ENCODE peak calls at places on chromosomes 3 and 15, in nine cellular contexts. One of them, this sample, is unnamed.

GRCh38 chr15:31556494-31557150 is 230.0 kb downstream of the KLF13 start:
- DNase-seq in SJSA1: no peak
- DNase-seq in psoas muscle: no peak
- DNase-seq in uterus: no peak
- DNase-seq in CD4-positive, alpha-beta T cell: no peak
- DNase-seq in caudate nucleus: no peak
- DNase-seq in neural progenitor cell: no peak
- DNase-seq in HCT116: no peak
- DNase-seq in breast epithelium: no peak
- DNase-seq in this sample: no peak

GRCh38 chr15:62962101-62962995 is 80.2 kb upstream of the TPM1 start:
- DNase-seq in SJSA1: no peak
- DNase-seq in psoas muscle: no peak
- DNase-seq in uterus: no peak
- DNase-seq in CD4-positive, alpha-beta T cell: no peak
- DNase-seq in caudate nucleus: no peak
- DNase-seq in neural progenitor cell: no peak
- DNase-seq in HCT116: no peak
- DNase-seq in breast epithelium: no peak
- DNase-seq in this sample: no peak

GRCh38 chr3:14913926-14914776 is 33.2 kb upstream of the NR2C2 start:
- DNase-seq in SJSA1: no peak
- DNase-seq in psoas muscle: no peak
- DNase-seq in uterus: no peak
- DNase-seq in CD4-positive, alpha-beta T cell: no peak
- DNase-seq in caudate nucleus: no peak
- DNase-seq in neural progenitor cell: peak; percentile 54
- DNase-seq in HCT116: no peak
- DNase-seq in breast epithelium: no peak
- DNase-seq in this sample: no peak

GRCh38 chr15:101126618-101127502 is 125.0 kb downstream of the CHSY1 start:
- DNase-seq in SJSA1: peak; percentile 64
- DNase-seq in psoas muscle: no peak
- DNase-seq in uterus: no peak
- DNase-seq in CD4-positive, alpha-beta T cell: peak; percentile 44
- DNase-seq in caudate nucleus: no peak
- DNase-seq in neural progenitor cell: peak; percentile 53
- DNase-seq in HCT116: no peak
- DNase-seq in breast epithelium: no peak
- DNase-seq in this sample: no peak

GRCh38 chr3:128736598-128736997 is 10.6 kb downstream of the RAB7A start:
- DNase-seq in SJSA1: no peak
- DNase-seq in psoas muscle: no peak
- DNase-seq in uterus: no peak
- DNase-seq in CD4-positive, alpha-beta T cell: no peak
- DNase-seq in caudate nucleus: no peak
- DNase-seq in neural progenitor cell: no peak
- DNase-seq in HCT116: no peak
- DNase-seq in breast epithelium: no peak
- DNase-seq in this sample: peak; percentile 10

GRCh38 chr3:85571835-85572234 is 613.0 kb downstream of the CADM2 start:
- DNase-seq in SJSA1: no peak
- DNase-seq in psoas muscle: peak; percentile 59
- DNase-seq in uterus: no peak
- DNase-seq in CD4-positive, alpha-beta T cell: no peak
- DNase-seq in caudate nucleus: no peak
- DNase-seq in neural progenitor cell: no peak
- DNase-seq in HCT116: no peak
- DNase-seq in breast epithelium: no peak
- DNase-seq in this sample: no peak

GRCh38 chr3:159186581-159186980 is 384.7 kb downstream of the MFSD1 start:
- DNase-seq in SJSA1: no peak
- DNase-seq in psoas muscle: no peak
- DNase-seq in uterus: no peak
- DNase-seq in CD4-positive, alpha-beta T cell: no peak
- DNase-seq in caudate nucleus: no peak
- DNase-seq in neural progenitor cell: no peak
- DNase-seq in HCT116: no peak
- DNase-seq in breast epithelium: no peak
- DNase-seq in this sample: no peak

GRCh38 chr3:9649791-9650521 is 651 bp downstream of the MTMR14 start:
- DNase-seq in SJSA1: no peak
- DNase-seq in psoas muscle: no peak
- DNase-seq in uterus: no peak
- DNase-seq in CD4-positive, alpha-beta T cell: no peak
- DNase-seq in caudate nucleus: no peak
- DNase-seq in neural progenitor cell: peak; percentile 1
- DNase-seq in HCT116: no peak
- DNase-seq in breast epithelium: no peak
- DNase-seq in this sample: no peak

GRCh38 chr3:160801386-160802118 is 45.5 kb downstream of the PPM1L start:
- DNase-seq in SJSA1: no peak
- DNase-seq in psoas muscle: peak; percentile 77
- DNase-seq in uterus: peak; percentile 24
- DNase-seq in CD4-positive, alpha-beta T cell: no peak
- DNase-seq in caudate nucleus: no peak
- DNase-seq in neural progenitor cell: no peak
- DNase-seq in HCT116: no peak
- DNase-seq in breast epithelium: no peak
- DNase-seq in this sample: no peak

GRCh38 chr3:185069583-185070030 is 83.3 kb downstream of the C3orf70 start:
- DNase-seq in SJSA1: no peak
- DNase-seq in psoas muscle: no peak
- DNase-seq in uterus: no peak
- DNase-seq in CD4-positive, alpha-beta T cell: no peak
- DNase-seq in caudate nucleus: no peak
- DNase-seq in neural progenitor cell: peak; percentile 80
- DNase-seq in HCT116: no peak
- DNase-seq in breast epithelium: no peak
- DNase-seq in this sample: no peak

GRCh38 chr3:32455609-32456428 is 46.8 kb downstream of the CMTM6 start:
- DNase-seq in SJSA1: no peak
- DNase-seq in psoas muscle: no peak
- DNase-seq in uterus: no peak
- DNase-seq in CD4-positive, alpha-beta T cell: no peak
- DNase-seq in caudate nucleus: no peak
- DNase-seq in neural progenitor cell: no peak
- DNase-seq in HCT116: no peak
- DNase-seq in breast epithelium: no peak
- DNase-seq in this sample: no peak

GRCh38 chr15:80072285-80072684 is 12.8 kb downstream of the ZFAND6 start:
- DNase-seq in SJSA1: peak; percentile 84
- DNase-seq in psoas muscle: no peak
- DNase-seq in uterus: no peak
- DNase-seq in CD4-positive, alpha-beta T cell: no peak
- DNase-seq in caudate nucleus: no peak
- DNase-seq in neural progenitor cell: peak; percentile 82
- DNase-seq in HCT116: peak; percentile 87
- DNase-seq in breast epithelium: no peak
- DNase-seq in this sample: peak; percentile 69

GRCh38 chr3:87126321-87126720 is 100.8 kb upstream of the CHMP2B start:
- DNase-seq in SJSA1: no peak
- DNase-seq in psoas muscle: no peak
- DNase-seq in uterus: no peak
- DNase-seq in CD4-positive, alpha-beta T cell: no peak
- DNase-seq in caudate nucleus: no peak
- DNase-seq in neural progenitor cell: no peak
- DNase-seq in HCT116: no peak
- DNase-seq in breast epithelium: no peak
- DNase-seq in this sample: no peak

GRCh38 chr15:69591905-69592508 is 139.4 kb downstream of the RPLP1 start:
- DNase-seq in SJSA1: no peak
- DNase-seq in psoas muscle: no peak
- DNase-seq in uterus: no peak
- DNase-seq in CD4-positive, alpha-beta T cell: no peak
- DNase-seq in caudate nucleus: no peak
- DNase-seq in neural progenitor cell: no peak
- DNase-seq in HCT116: no peak
- DNase-seq in breast epithelium: no peak
- DNase-seq in this sample: peak; percentile 77

GRCh38 chr3:24493951-24494615 is 567 bp downstream of the THRB start:
- DNase-seq in SJSA1: peak; percentile 57
- DNase-seq in psoas muscle: peak; percentile 94
- DNase-seq in uterus: peak; percentile 60
- DNase-seq in CD4-positive, alpha-beta T cell: no peak
- DNase-seq in caudate nucleus: peak; percentile 2
- DNase-seq in neural progenitor cell: peak; percentile 53
- DNase-seq in HCT116: no peak
- DNase-seq in breast epithelium: peak; percentile 80
- DNase-seq in this sample: no peak
- H3K27ac ChIP-seq in SJSA1: peak overlapping the region; percentile 57
- H3K27ac ChIP-seq in psoas muscle: peak overlapping the region; percentile 96
- H3K27ac ChIP-seq in uterus: peak overlapping the region; percentile 87
- H3K27ac ChIP-seq in CD4-positive, alpha-beta T cell: no peak overlapping the region
- H3K27ac ChIP-seq in caudate nucleus: peak overlapping the region; percentile 83
- H3K27ac ChIP-seq in neural progenitor cell: no peak overlapping the region
- H3K27ac ChIP-seq in HCT116: peak overlapping the region; percentile 69
- H3K27ac ChIP-seq in breast epithelium: peak overlapping the region; percentile 98
- H3K27ac ChIP-seq in this sample: peak overlapping the region; percentile 95

DNA sequence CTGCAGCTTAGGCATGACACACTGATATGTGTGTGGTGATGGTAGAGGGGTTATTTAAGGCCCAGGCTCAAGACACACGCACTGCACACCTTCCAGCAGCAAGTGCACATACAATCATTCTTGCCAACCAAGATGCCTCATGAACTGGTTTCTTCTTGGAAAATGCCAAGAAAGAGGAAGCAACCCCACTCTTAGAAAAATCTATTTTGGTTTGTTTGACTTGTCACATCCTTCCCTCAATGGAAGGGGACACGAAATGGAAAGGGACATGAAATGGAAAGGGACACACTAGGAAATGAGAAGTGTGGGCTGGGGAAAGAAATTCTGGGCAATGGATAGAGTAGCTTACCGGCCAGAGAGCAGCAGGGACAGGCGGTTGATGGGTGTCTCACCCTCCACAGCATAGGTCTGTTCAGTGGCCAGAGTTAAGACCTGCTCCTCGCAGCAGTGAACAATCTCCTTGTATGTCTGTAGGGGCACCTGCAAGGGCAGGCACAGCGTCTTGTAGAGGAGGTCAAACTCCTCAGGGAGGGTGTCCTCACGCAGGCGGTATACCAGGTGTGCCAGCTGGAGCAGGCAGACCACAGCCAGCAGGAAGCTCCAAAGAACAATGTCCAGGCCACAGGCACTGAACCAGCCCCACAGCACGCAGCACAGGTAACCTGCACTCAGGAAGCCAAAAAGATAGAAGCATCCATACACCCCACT is 651 bp downstream of the POPDC2 start:
- DNase-seq in SJSA1: no peak
- DNase-seq in psoas muscle: peak; percentile 65
- DNase-seq in uterus: no peak
- DNase-seq in CD4-positive, alpha-beta T cell: no peak
- DNase-seq in caudate nucleus: no peak
- DNase-seq in neural progenitor cell: no peak
- DNase-seq in HCT116: no peak
- DNase-seq in breast epithelium: no peak
- DNase-seq in this sample: no peak
- H3K27ac ChIP-seq in SJSA1: no peak overlapping the region
- H3K27ac ChIP-seq in psoas muscle: peak overlapping the region; percentile 97
- H3K27ac ChIP-seq in uterus: peak overlapping the region; percentile 69
- H3K27ac ChIP-seq in CD4-positive, alpha-beta T cell: no peak overlapping the region
- H3K27ac ChIP-seq in caudate nucleus: peak overlapping the region; percentile 33
- H3K27ac ChIP-seq in neural progenitor cell: no peak overlapping the region
- H3K27ac ChIP-seq in HCT116: no peak overlapping the region
- H3K27ac ChIP-seq in breast epithelium: peak overlapping the region; percentile 80
- H3K27ac ChIP-seq in this sample: no peak overlapping the region

DNA sequence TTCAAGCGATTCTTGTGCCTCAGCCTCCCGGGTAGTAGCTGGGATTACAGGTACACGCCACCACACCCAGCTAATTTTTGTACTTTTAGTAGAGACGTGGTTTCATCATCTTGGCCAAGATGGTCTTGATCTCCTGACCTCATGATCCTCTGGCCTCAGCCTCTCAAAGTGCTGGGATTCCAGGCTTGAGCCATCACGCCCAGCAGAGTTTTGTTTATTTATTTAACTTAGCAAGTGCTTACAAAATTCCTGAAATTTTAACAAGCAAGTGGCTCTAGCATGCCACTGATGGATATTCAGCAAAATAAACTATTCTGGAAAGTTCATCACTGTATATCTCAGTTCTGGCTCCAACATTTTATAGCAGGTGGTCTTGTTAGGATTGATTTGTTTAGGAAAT is 585.9 kb downstream of the OTOL1 start:
- DNase-seq in SJSA1: no peak
- DNase-seq in psoas muscle: no peak
- DNase-seq in uterus: no peak
- DNase-seq in CD4-positive, alpha-beta T cell: no peak
- DNase-seq in caudate nucleus: no peak
- DNase-seq in neural progenitor cell: no peak
- DNase-seq in HCT116: no peak
- DNase-seq in breast epithelium: no peak
- DNase-seq in this sample: no peak
- H3K27ac ChIP-seq in SJSA1: no peak overlapping the region
- H3K27ac ChIP-seq in psoas muscle: no peak overlapping the region
- H3K27ac ChIP-seq in uterus: no peak overlapping the region
- H3K27ac ChIP-seq in CD4-positive, alpha-beta T cell: no peak overlapping the region
- H3K27ac ChIP-seq in caudate nucleus: no peak overlapping the region
- H3K27ac ChIP-seq in neural progenitor cell: no peak overlapping the region
- H3K27ac ChIP-seq in HCT116: no peak overlapping the region
- H3K27ac ChIP-seq in breast epithelium: no peak overlapping the region
- H3K27ac ChIP-seq in this sample: no peak overlapping the region

DNA sequence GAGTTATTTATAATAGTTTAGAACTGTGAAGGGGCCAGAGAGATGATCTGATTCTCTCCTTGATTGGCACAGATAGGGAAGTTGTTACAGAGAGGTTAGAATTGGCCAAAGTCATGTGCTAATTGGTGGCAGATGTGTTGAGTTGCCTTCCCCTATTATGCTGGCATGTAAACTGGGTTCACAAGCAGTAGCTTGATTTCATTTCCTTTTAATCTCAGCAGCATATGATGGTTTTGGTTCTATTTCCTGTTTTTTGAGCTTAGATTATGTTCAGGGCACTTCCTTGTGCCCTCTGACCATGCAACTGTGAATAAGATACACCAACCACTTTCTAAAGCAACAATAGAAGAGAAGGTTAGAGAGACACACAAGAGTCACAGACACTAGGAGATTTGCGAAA is 16.5 kb downstream of the HPS3 start:
- DNase-seq in SJSA1: no peak
- DNase-seq in psoas muscle: no peak
- DNase-seq in uterus: no peak
- DNase-seq in CD4-positive, alpha-beta T cell: no peak
- DNase-seq in caudate nucleus: no peak
- DNase-seq in neural progenitor cell: no peak
- DNase-seq in HCT116: no peak
- DNase-seq in breast epithelium: no peak
- DNase-seq in this sample: no peak
- H3K27ac ChIP-seq in SJSA1: no peak overlapping the region
- H3K27ac ChIP-seq in psoas muscle: no peak overlapping the region
- H3K27ac ChIP-seq in uterus: no peak overlapping the region
- H3K27ac ChIP-seq in CD4-positive, alpha-beta T cell: no peak overlapping the region
- H3K27ac ChIP-seq in caudate nucleus: no peak overlapping the region
- H3K27ac ChIP-seq in neural progenitor cell: no peak overlapping the region
- H3K27ac ChIP-seq in HCT116: no peak overlapping the region
- H3K27ac ChIP-seq in breast epithelium: no peak overlapping the region
- H3K27ac ChIP-seq in this sample: no peak overlapping the region

GRCh38 chr3:156606729-156607128 is 51.8 kb upstream of the SSR3 start:
- DNase-seq in SJSA1: no peak
- DNase-seq in psoas muscle: no peak
- DNase-seq in uterus: no peak
- DNase-seq in CD4-positive, alpha-beta T cell: no peak
- DNase-seq in caudate nucleus: no peak
- DNase-seq in neural progenitor cell: no peak
- DNase-seq in HCT116: no peak
- DNase-seq in breast epithelium: no peak
- DNase-seq in this sample: no peak
- H3K27ac ChIP-seq in SJSA1: peak overlapping the region; percentile 73
- H3K27ac ChIP-seq in psoas muscle: no peak overlapping the region
- H3K27ac ChIP-seq in uterus: no peak overlapping the region
- H3K27ac ChIP-seq in CD4-positive, alpha-beta T cell: no peak overlapping the region
- H3K27ac ChIP-seq in caudate nucleus: peak overlapping the region; percentile 76
- H3K27ac ChIP-seq in neural progenitor cell: no peak overlapping the region
- H3K27ac ChIP-seq in HCT116: no peak overlapping the region
- H3K27ac ChIP-seq in breast epithelium: no peak overlapping the region
- H3K27ac ChIP-seq in this sample: no peak overlapping the region

GRCh38 chr15:90650956-90651689 is 66.0 kb upstream of the BLM start:
- DNase-seq in SJSA1: no peak
- DNase-seq in psoas muscle: no peak
- DNase-seq in uterus: no peak
- DNase-seq in CD4-positive, alpha-beta T cell: no peak
- DNase-seq in caudate nucleus: no peak
- DNase-seq in neural progenitor cell: peak; percentile 17
- DNase-seq in HCT116: no peak
- DNase-seq in breast epithelium: no peak
- DNase-seq in this sample: no peak
- H3K27ac ChIP-seq in SJSA1: peak overlapping the region; percentile 83
- H3K27ac ChIP-seq in psoas muscle: no peak overlapping the region
- H3K27ac ChIP-seq in uterus: no peak overlapping the region
- H3K27ac ChIP-seq in CD4-positive, alpha-beta T cell: no peak overlapping the region
- H3K27ac ChIP-seq in caudate nucleus: no peak overlapping the region
- H3K27ac ChIP-seq in neural progenitor cell: no peak overlapping the region
- H3K27ac ChIP-seq in HCT116: no peak overlapping the region
- H3K27ac ChIP-seq in breast epithelium: no peak overlapping the region
- H3K27ac ChIP-seq in this sample: no peak overlapping the region